ENCODE peak calls at places on chromosomes 7 and 10, in nine cellular contexts. Y, J, F, O, W, Z, K, V and H are unnamed samples.

GRCh38 chr10:82759050-82759449 is 884.1 kb downstream of the NRG3 start:
- DNase-seq in K (no peak), Z (no peak), Y (no peak), F (no peak), J (no peak), W (no peak), O (no peak), V (no peak), H (no peak)

GRCh38 chr7:105578496-105578895 is 2.8 kb downstream of the EFCAB10 start:
- DNase-seq in O (no peak), K (no peak), V (no peak), J (no peak), F (no peak), W (no peak), Z (no peak), Y (peak), H (no peak)

GRCh38 chr7:131911112-131911511 is 354.7 kb upstream of the PODXL start:
- DNase-seq in F (no peak), O (no peak), W (no peak), Y (no peak), J (no peak), V (no peak), Z (no peak), K (no peak), H (no peak)

GRCh38 chr7:73894851-73895441 is 34.0 kb downstream of the TMEM270 start:
- DNase-seq in W (no peak), O (no peak), F (peak), Z (peak), V (peak), Y (peak), K (peak), J (no peak), H (peak)

GRCh38 chr10:80408198-80409085 is at the start of gene PRXL2A:
- DNase-seq in F (peak), V (peak), Z (peak), W (peak), J (no peak), Y (no peak), K (peak), O (peak), H (peak)

GRCh38 chr10:113960617-113961260 is 82.9 kb upstream of the ADRB1 start:
- DNase-seq in O (no peak), F (no peak), Y (no peak), W (no peak), Z (no peak), J (no peak), K (no peak), V (no peak), H (no peak)

GRCh38 chr7:102874166-102874829 is 38.5 kb upstream of the LRRC17 start:
- DNase-seq in K (no peak), J (peak), F (peak), O (peak), W (no peak), Y (peak), Z (peak), V (no peak), H (peak)

GRCh38 chr10:30413996-30414576 is 19.9 kb upstream of the MAP3K8 start:
- DNase-seq in V (no peak), O (no peak), Y (peak), F (peak), Z (no peak), K (no peak), J (peak), W (peak), H (peak)

GRCh38 chr10:69318997-69319727 is 40.9 kb downstream of the HK1 start:
- DNase-seq in O (peak), Z (no peak), F (peak), Y (peak), V (peak), W (peak), J (no peak), K (peak), H (peak)

GRCh38 chr10:71433116-71433982 is 36.6 kb downstream of the CDH23 start:
- DNase-seq in Y (no peak), K (no peak), J (no peak), W (no peak), O (no peak), V (no peak), F (no peak), Z (no peak), H (no peak)

GRCh38 chr7:92528188-92528957 is at the start of the genes PEX1 and RBM48:
- DNase-seq in F (peak), W (peak), V (peak), O (peak), Z (peak), J (peak), Y (peak), K (peak), H (peak)
- TF ChIP-seq POLR2A in F (peak), W (peak), V (peak), O (peak), Z (peak), J (no peak), Y (peak), K (no peak), H (peak)

DNA sequence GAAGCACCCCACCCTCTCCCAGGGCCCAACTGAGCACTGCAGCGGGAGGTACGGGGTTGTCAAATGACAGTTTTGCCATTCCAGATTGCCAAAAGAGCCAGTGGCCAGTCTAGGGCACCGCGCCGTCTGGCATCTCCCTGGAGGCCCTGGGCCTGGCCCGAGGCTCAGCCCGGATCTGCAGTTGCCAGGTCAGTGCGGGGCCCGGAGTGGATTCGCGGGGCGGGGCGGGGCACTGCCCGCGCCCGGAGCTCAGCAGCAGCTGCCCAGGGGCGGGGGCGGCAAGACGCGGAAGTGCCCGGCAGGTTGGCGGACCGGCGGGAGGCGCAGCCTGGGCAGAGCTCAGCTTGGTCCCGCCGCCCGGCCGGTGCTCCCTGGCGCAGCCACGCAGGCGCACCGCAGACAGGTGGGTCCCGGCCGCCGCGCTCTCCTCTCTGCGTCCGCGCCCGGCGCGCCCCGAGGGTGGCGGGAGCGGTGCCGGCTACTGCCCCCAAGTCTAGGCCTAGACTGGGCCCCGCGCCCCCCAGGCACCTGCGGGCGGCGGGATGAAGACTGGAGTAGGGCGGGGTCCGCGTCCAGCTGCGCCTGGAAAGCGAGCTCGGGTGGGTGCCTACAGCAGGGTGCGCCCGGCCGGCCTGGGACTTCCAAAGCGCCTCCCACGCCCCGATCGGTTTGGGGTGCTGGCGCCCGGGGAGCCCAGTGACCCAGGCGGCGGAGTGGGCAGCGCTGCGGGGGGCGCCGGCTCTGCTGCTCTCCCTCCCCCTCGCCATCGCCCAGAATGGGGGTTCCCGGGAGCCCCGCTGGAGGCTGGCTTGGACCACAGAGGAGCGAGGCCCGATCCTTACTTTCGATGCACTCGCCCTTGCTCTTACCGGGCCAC is at the start of gene IRF5:
- DNase-seq in Y (no peak), F (peak), V (no peak), W (no peak), J (peak), O (no peak), Z (peak), K (peak), H (peak)
- TF ChIP-seq POLR2A in Y (no peak), F (peak), V (no peak), W (no peak), J (peak), O (no peak), Z (no peak), K (no peak), H (peak)

DNA sequence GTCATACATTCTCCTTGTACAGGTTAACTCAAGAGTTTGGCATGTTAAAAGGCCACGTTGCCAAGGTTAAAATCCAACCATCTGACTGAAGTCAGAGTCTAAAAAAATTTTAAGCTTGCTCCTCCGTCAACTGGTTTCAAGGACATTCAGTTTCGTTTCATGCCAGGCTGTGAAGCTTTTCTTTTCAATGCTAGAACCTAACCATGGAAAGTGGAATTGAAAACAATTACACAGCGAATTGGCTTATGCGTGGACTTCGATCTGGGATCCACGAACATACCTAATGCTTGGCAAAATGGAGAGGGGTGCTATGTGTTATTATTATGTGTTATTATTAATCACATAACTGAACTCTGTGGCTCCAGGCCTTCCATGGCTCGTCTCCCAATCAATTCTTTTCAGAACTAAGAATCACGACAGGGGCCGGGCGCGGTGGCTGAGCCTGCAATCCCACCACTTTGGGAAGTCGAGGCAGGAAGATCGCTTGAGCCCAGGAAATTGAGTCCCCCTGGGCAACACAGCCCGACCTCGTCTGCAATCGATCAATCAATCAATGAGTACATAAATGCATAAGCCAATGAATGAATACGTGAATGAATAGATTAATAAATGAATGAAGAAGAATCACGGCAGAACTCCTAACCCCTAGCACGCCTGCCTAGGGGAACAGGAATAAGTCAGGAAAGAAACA is 785 bp upstream of the ARL5B start:
- DNase-seq in W (peak), F (no peak), O (no peak), J (no peak), Y (peak), Z (no peak), K (no peak), V (peak), H (peak)
- TF ChIP-seq POLR2A in W (no peak), F (no peak), O (no peak), J (no peak), Y (peak), Z (no peak), K (no peak), V (no peak), H (no peak)

GRCh38 chr10:101218423-101219136 is 10.7 kb downstream of the LBX1 start:
- DNase-seq in F (no peak), J (no peak), V (no peak), K (no peak), Z (no peak), Y (no peak), O (no peak), W (no peak), H (no peak)
- TF ChIP-seq POLR2A in F (no peak), J (no peak), V (no peak), K (no peak), Z (no peak), Y (no peak), O (no peak), W (no peak), H (no peak)

DNA sequence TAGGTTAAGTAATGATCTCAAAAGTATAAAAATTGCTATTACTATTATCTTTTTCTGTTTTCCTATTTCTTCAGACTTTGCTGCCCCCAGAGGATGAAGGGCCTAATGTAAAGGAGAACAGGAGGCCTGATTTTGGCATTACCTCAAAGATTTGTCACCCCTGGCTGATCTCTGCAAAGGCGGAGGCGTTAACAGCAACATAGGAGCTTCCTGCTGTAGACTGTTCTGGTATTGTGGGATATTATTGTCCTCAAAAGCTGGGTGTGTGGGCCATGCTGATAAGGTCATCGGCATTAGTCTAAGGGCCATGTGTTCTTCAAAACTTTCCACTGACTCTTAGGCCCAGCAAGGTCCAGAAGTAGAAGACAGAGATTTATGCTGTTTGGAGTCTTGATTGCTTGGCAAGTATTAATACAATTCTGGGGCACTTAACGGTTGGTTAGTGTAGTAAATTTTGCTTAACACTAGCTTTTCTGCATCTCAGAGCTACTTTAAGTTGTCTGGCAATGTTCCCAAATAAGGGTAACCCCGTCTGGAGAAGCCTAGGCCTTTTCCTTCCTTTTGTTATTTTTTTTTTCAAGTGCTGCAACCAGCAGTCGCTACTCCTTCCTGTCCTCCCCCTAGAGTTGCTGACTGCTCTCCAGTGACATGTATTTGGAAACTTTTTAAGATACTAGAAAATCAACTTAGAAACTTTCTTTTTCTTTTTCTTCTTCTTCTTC is 14.0 kb upstream of the ENTPD1 start:
- DNase-seq in W (peak), K (no peak), Z (no peak), O (no peak), F (no peak), J (no peak), Y (peak), V (no peak), H (peak)
- TF ChIP-seq POLR2A in W (no peak), K (no peak), Z (no peak), O (peak), F (no peak), J (no peak), Y (no peak), V (no peak), H (no peak)

GRCh38 chr7:99766484-99767099 is 17.4 kb downstream of the CYP3A4 start:
- DNase-seq in O (no peak), K (no peak), J (no peak), Z (no peak), W (no peak), F (no peak), V (no peak), Y (no peak), H (no peak)

GRCh38 chr7:99767662-99768061 is 16.3 kb downstream of the CYP3A4 start:
- DNase-seq in F (no peak), W (no peak), K (no peak), Y (no peak), J (no peak), V (no peak), Z (no peak), O (no peak), H (no peak)

GRCh38 chr7:99768471-99768870 is 15.5 kb downstream of the CYP3A4 start:
- DNase-seq in O (no peak), V (no peak), K (no peak), J (no peak), W (no peak), F (no peak), Z (no peak), Y (no peak), H (no peak)

GRCh38 chr7:99772565-99772964 is 11.4 kb downstream of the CYP3A4 start:
- DNase-seq in J (no peak), V (no peak), W (no peak), F (no peak), Y (no peak), Z (no peak), O (no peak), K (no peak), H (peak)
- TF ChIP-seq POLR2A in J (no peak), V (no peak), W (no peak), F (no peak), Y (no peak), Z (no peak), O (no peak), K (no peak), H (peak)